ENCODE peak calls at places on chromosomes 7 and 10, in five cellular contexts. One of them, this sample, is unnamed.
A peak's percentile ranks its signal among the peaks of the same experiment; 100 is the strongest.

GRCh38 chr7:126723966-126724544 is 528.7 kb downstream of the GRM8 start:
- DNase-seq in activated naive CD4-positive, alpha-beta T cell treated with Interleukin-2 at 50 U/mL for 16 hours: no peak
- DNase-seq in D721Med: no peak
- DNase-seq in substantia nigra: no peak
- DNase-seq in MM.1S: peak; percentile 66
- DNase-seq in this sample: no peak

GRCh38 chr7:119256446-119257131 is 1016.4 kb upstream of the KCND2 start:
- DNase-seq in MM.1S: no peak
- DNase-seq in D721Med: no peak
- DNase-seq in substantia nigra: no peak
- DNase-seq in activated naive CD4-positive, alpha-beta T cell treated with Interleukin-2 at 50 U/mL for 16 hours: no peak
- DNase-seq in this sample: no peak

GRCh38 chr7:128443817-128444216 is 11.9 kb upstream of the HILPDA start:
- DNase-seq in MM.1S: no peak
- DNase-seq in substantia nigra: no peak
- DNase-seq in activated naive CD4-positive, alpha-beta T cell treated with Interleukin-2 at 50 U/mL for 16 hours: no peak
- DNase-seq in D721Med: no peak
- DNase-seq in this sample: no peak

GRCh38 chr10:29306688-29307087 is 17.8 kb downstream of the LYZL1 start:
- DNase-seq in substantia nigra: no peak
- DNase-seq in MM.1S: no peak
- DNase-seq in D721Med: no peak
- DNase-seq in activated naive CD4-positive, alpha-beta T cell treated with Interleukin-2 at 50 U/mL for 16 hours: no peak
- DNase-seq in this sample: no peak

GRCh38 chr10:73785721-73786511 is 510 bp downstream of the ZSWIM8 start:
- DNase-seq in D721Med: no peak
- DNase-seq in activated naive CD4-positive, alpha-beta T cell treated with Interleukin-2 at 50 U/mL for 16 hours: peak; percentile 49
- DNase-seq in MM.1S: peak; percentile 41
- DNase-seq in substantia nigra: no peak
- DNase-seq in this sample: peak; percentile 66

GRCh38 chr10:132510174-132510611 is 27.4 kb upstream of the INPP5A start:
- DNase-seq in D721Med: no peak
- DNase-seq in activated naive CD4-positive, alpha-beta T cell treated with Interleukin-2 at 50 U/mL for 16 hours: no peak
- DNase-seq in MM.1S: no peak
- DNase-seq in substantia nigra: no peak
- DNase-seq in this sample: no peak

GRCh38 chr10:24118246-24118645 is 90.7 kb upstream of the KIAA1217 start:
- DNase-seq in substantia nigra: no peak
- DNase-seq in D721Med: no peak
- DNase-seq in MM.1S: no peak
- DNase-seq in activated naive CD4-positive, alpha-beta T cell treated with Interleukin-2 at 50 U/mL for 16 hours: no peak
- DNase-seq in this sample: no peak

GRCh38 chr10:43878386-43878785 is 229.7 kb upstream of the ZNF32 start:
- DNase-seq in activated naive CD4-positive, alpha-beta T cell treated with Interleukin-2 at 50 U/mL for 16 hours: no peak
- DNase-seq in D721Med: no peak
- DNase-seq in substantia nigra: no peak
- DNase-seq in MM.1S: no peak
- DNase-seq in this sample: peak; percentile 34

GRCh38 chr10:34813626-34814227 is 1.4 kb downstream of the PARD3 start:
- DNase-seq in substantia nigra: peak; percentile 8
- DNase-seq in MM.1S: no peak
- DNase-seq in activated naive CD4-positive, alpha-beta T cell treated with Interleukin-2 at 50 U/mL for 16 hours: no peak
- DNase-seq in D721Med: no peak
- DNase-seq in this sample: no peak

GRCh38 chr7:88347098-88347497 is 40.4 kb upstream of the STEAP4 start:
- DNase-seq in substantia nigra: no peak
- DNase-seq in MM.1S: no peak
- DNase-seq in activated naive CD4-positive, alpha-beta T cell treated with Interleukin-2 at 50 U/mL for 16 hours: no peak
- DNase-seq in D721Med: no peak
- DNase-seq in this sample: no peak